ENCODE peak calls at places on chromosomes 16 and 17, in four cellular contexts. S is heart right ventricle; C is adrenal gland; T is naive thymus-derived CD8-positive, alpha-beta T cell. Y is an unnamed sample.

GRCh38 chr16:80552277-80552676 is 11.5 kb downstream of the DYNLRB2 start:
- DNase-seq in T (no peak), S (no peak), C (no peak), Y (no peak)

GRCh38 chr17:1710807-1711553 is 803 bp upstream of the TLCD2 start:
- DNase-seq in C (no peak), S (no peak), T (no peak), Y (no peak)

GRCh38 chr17:44931376-44931775 is 16.1 kb upstream of the GFAP start:
- DNase-seq in S (no peak), T (no peak), C (no peak), Y (no peak)

GRCh38 chr17:55990332-55991006 is 162.8 kb upstream of the ANKFN1 start:
- DNase-seq in S (no peak), T (no peak), C (no peak), Y (no peak)

GRCh38 chr17:66677201-66677981 is 157.5 kb upstream of the CACNG5 start:
- DNase-seq in T (no peak), C (no peak), S (no peak), Y (no peak)

GRCh38 chr16:72990003-72990521 is 57.9 kb downstream of the ZFHX3 start:
- DNase-seq in T (no peak), S (peak), C (peak), Y (no peak)

GRCh38 chr16:84838383-84838948 is 18.7 kb downstream of the CRISPLD2 start:
- DNase-seq in T (no peak), S (no peak), C (no peak), Y (no peak)

GRCh38 chr17:63859257-63859656 is 14.2 kb downstream of the CSH2 start:
- DNase-seq in S (no peak), C (no peak), T (no peak), Y (no peak)

GRCh38 chr16:17223576-17223975 is 247.2 kb downstream of the XYLT1 start:
- DNase-seq in C (no peak), T (no peak), S (no peak), Y (no peak)

GRCh38 chr17:19651461-19652238 is 3.1 kb downstream of the ALDH3A2 start:
- DNase-seq in C (no peak), T (no peak), S (no peak), Y (no peak)

GRCh38 chr17:64572682-64573154 is 65.9 kb downstream of the CEP95 start:
- DNase-seq in S (no peak), C (no peak), T (no peak), Y (no peak)

GRCh38 chr17:48754500-48755261 is 26.1 kb upstream of the HOXB13 start:
- DNase-seq in C (no peak), S (no peak), T (no peak), Y (no peak)

GRCh38 chr17:146546-146945 is 9.2 kb downstream of the SCGB1C2 start:
- DNase-seq in C (no peak), T (no peak), S (no peak), Y (peak)

GRCh38 chr17:82065193-82065637 is 389 bp downstream of the DUS1L start:
- DNase-seq in T (no peak), S (peak), C (no peak), Y (peak)

GRCh38 chr16:70579648-70580630 is 56.3 kb downstream of the SF3B3 start:
- DNase-seq in S (peak), T (no peak), C (peak), Y (no peak)

GRCh38 chr17:57102122-57102521 is 17.1 kb downstream of the AKAP1 start:
- DNase-seq in T (no peak), S (no peak), C (no peak), Y (no peak)

GRCh38 chr16:6016530-6017184 is 919.1 kb upstream of the EEF2KMT start:
- DNase-seq in C (no peak), T (no peak), S (no peak), Y (no peak)

GRCh38 chr17:17849863-17850373 is 13.1 kb upstream of the SREBF1 start:
- DNase-seq in T (peak), C (peak), S (no peak), Y (no peak)

GRCh38 chr16:3364774-3365427 is 9.2 kb downstream of the OR2C1 start:
- DNase-seq in C (peak), S (peak), T (peak), Y (peak)

GRCh38 chr17:19384723-19385391 is 2.1 kb downstream of the MFAP4 start:
- DNase-seq in S (peak), C (peak), T (no peak), Y (peak)

GRCh38 chr16:86022381-86022960 is 123.5 kb downstream of the IRF8 start:
- DNase-seq in S (no peak), C (peak), T (no peak), Y (no peak)

GRCh38 chr17:43171761-43172487 is 910 bp downstream of the NBR1 start:
- DNase-seq in S (no peak), C (peak), T (no peak), Y (peak)

GRCh38 chr16:3020247-3020603 is at the start of gene TNFRSF12A:
- DNase-seq in S (peak), C (peak), T (no peak), Y (peak)

GRCh38 chr16:85312642-85313540 is 200.6 kb upstream of the CIBAR2 start:
- DNase-seq in S (no peak), C (peak), T (no peak), Y (no peak)

GRCh38 chr17:2282297-2282873 is 21.2 kb downstream of the SMG6 start:
- DNase-seq in C (no peak), S (no peak), T (no peak), Y (no peak)

GRCh38 chr16:14497245-14498082 is 132.6 kb downstream of the PARN start:
- DNase-seq in C (no peak), S (no peak), T (no peak), Y (no peak)

GRCh38 chr16:46859719-46860152 is 24.4 kb upstream of the GPT2 start:
- DNase-seq in T (no peak), S (no peak), C (peak), Y (no peak)

GRCh38 chr17:40224707-40225092 is 5.6 kb downstream of the WIPF2 start:
- DNase-seq in T (no peak), C (peak), S (no peak), Y (no peak)

GRCh38 chr16:80580109-80580832 is 39.5 kb downstream of the DYNLRB2 start:
- DNase-seq in T (peak), S (no peak), C (no peak), Y (no peak)

GRCh38 chr17:48297825-48298224 is 132.2 kb downstream of the SKAP1 start:
- DNase-seq in T (no peak), S (no peak), C (no peak), Y (no peak)

GRCh38 chr17:63450551-63450950 is 4.4 kb upstream of the CYB561 start:
- DNase-seq in S (no peak), C (peak), T (no peak), Y (no peak)

GRCh38 chr17:50259484-50260324 is 14.6 kb upstream of the TMEM92 start:
- DNase-seq in T (no peak), S (no peak), C (no peak), Y (no peak)

GRCh38 chr17:958712-959451 is 20.7 kb downstream of the NXN start:
- DNase-seq in S (no peak), T (no peak), C (peak), Y (no peak)